ENCODE peak calls at places on chromosomes 7 and 10, in seven cellular contexts. A is lower lobe of right lung, F is fibroblast of the aortic adventitia, K is cardiac muscle cell, S is left ventricle myocardium inferior, L is osteoblast, G is colonic mucosa. V is an unnamed sample.

GRCh38 chr10:114374141-114374791 is 30.0 kb downstream of the AFAP1L2 start:
- DNase-seq in K (peak; percentile 70), G (peak; percentile 53), A (no peak), S (peak; percentile 70), F (peak; percentile 9), L (no peak), V (no peak)

GRCh38 chr7:129013048-129013721 is 41.7 kb downstream of the TNPO3 start:
- DNase-seq in F (no peak), L (no peak), K (no peak), A (no peak), G (no peak), S (no peak), V (peak; percentile 37)

GRCh38 chr10:114632869-114633715 is 25.0 kb downstream of the ABLIM1 start:
- DNase-seq in A (peak; percentile 52), G (no peak), L (peak; percentile 93), K (peak; percentile 64), S (peak; percentile 34), F (peak; percentile 79), V (peak; percentile 10)

GRCh38 chr10:87590705-87591588 is 68.7 kb upstream of the PAPSS2 start:
- DNase-seq in F (no peak), A (no peak), G (no peak), S (no peak), K (no peak), L (no peak), V (no peak)

GRCh38 chr7:11716185-11716584 is 115.8 kb downstream of the THSD7A start:
- DNase-seq in F (peak; percentile 73), L (no peak), A (no peak), K (peak; percentile 87), S (peak; percentile 13), G (no peak), V (no peak)

GRCh38 chr10:22986771-22987542 is 59.1 kb downstream of the ARMC3 start:
- DNase-seq in K (peak; percentile 67), A (no peak), G (no peak), F (peak; percentile 72), L (no peak), S (no peak), V (peak; percentile 45)

GRCh38 chr10:107686095-107686494 is 521.6 kb upstream of the SORCS1 start:
- DNase-seq in A (peak; percentile 69), S (no peak), G (peak; percentile 26), K (no peak), F (no peak), L (no peak), V (peak; percentile 20)

GRCh38 chr10:79020605-79021004 is 48.2 kb upstream of the ZMIZ1 start:
- DNase-seq in L (peak; percentile 35), F (no peak), A (peak; percentile 20), K (no peak), S (no peak), G (no peak), V (no peak)

GRCh38 chr7:27119412-27119911 is 11.1 kb downstream of the HOXA4 start:
- DNase-seq in S (no peak), K (no peak), F (no peak), A (no peak), L (peak; percentile 5), G (peak; percentile 16), V (no peak)
- H3K4me3 ChIP-seq in S (no peak overlapping the region), K (no peak overlapping the region), F (no peak overlapping the region), A (peak overlapping the region; percentile 55), L (no peak overlapping the region), G (no peak overlapping the region), V (no peak overlapping the region)

GRCh38 chr7:123748734-123749536 is at the start of gene WASL:
- DNase-seq in F (peak; percentile 83), K (peak; percentile 95), G (peak; percentile 91), A (peak; percentile 93), L (peak; percentile 97), S (peak; percentile 94), V (peak; percentile 95)
- TF ChIP-seq CTCF in F (no peak), K (no peak), G (no peak), A (no peak), L (no peak), S (no peak), V (no peak)

DNA sequence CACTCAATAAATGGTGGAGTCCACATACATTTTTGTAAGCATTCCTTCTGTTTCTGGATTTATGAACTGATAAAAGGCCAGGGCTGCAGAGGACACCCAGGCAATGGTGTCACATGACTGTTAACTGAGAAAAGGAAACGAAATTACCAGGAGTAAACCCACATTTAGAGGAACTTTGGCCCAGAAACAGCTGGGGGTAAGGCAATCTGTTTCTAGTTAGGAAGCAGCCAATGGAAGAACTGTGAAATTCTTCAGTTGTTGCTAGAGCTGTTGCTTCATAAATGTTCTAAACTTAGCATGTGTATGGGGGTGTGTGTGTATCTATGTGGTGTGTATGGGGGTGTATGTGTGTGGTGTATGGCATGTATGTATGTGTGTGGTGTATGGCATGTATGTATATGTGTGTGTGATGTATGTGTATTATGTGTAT is 11.8 kb upstream of the PDCD4 start:
- DNase-seq in S (no peak), L (no peak), K (peak; percentile 92), G (peak; percentile 29), F (peak; percentile 92), A (no peak), V (peak; percentile 41)
- H3K4me3 ChIP-seq in S (no peak overlapping the region), L (no peak overlapping the region), K (no peak overlapping the region), G (no peak overlapping the region), F (no peak overlapping the region), A (no peak overlapping the region), V (peak overlapping the region; percentile 51)

GRCh38 chr10:96720422-96721206 is at the start of gene PIK3AP1:
- DNase-seq in L (peak; percentile 84), G (peak; percentile 72), K (peak; percentile 4), F (no peak), S (peak; percentile 50), A (peak; percentile 82), V (peak; percentile 81)
- TF ChIP-seq CTCF in L (no peak), G (no peak), K (no peak), F (no peak), S (no peak), A (no peak), V (no peak)

DNA sequence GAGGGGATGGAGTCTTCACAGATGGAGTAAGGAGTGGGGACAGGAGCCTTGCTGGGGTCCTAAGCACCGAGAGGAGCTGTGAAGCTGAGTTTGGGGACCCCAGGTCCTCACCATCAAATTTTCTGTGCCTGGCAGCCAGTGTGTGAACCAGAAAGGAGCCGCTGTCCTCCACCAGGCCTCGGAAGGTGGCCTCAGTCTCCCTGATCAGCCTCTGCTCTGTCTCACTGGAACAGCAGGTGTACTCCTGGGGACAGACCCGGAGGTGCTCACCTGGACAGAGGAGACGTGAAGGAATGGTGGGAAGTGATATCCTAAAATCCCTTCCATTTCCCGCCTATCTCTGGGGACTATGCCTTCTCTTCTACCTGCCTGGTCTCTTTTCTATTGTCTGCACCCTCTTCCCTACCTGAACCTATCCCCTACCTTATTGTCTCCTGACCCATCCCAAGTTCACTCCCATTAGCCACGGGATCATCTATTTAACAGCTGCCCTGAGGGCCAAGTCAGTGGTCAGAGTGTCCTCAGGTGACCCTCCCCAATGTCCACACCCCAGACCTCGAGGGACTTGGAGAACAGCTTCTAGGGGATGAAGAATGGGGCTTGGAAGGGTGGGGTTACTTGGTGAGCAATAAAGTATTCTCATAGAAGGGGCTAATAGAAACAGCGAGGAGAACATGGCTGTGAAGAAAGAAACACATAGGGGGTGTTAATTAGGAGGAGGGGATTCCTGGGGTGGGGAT is 915 bp downstream of the GPC2 start:
- DNase-seq in S (no peak), A (no peak), F (no peak), L (peak; percentile 90), G (no peak), K (no peak), V (no peak)
- H3K4me3 ChIP-seq in S (peak overlapping the region; percentile 65), A (no peak overlapping the region), F (peak overlapping the region; percentile 80), L (peak overlapping the region; percentile 76), G (no peak overlapping the region), K (peak overlapping the region; percentile 84), V (no peak overlapping the region)

GRCh38 chr7:1651897-1652296 is 18.2 kb upstream of the ELFN1 start:
- DNase-seq in A (no peak), K (no peak), L (peak; percentile 57), G (no peak), S (no peak), F (no peak), V (no peak)
- TF ChIP-seq CTCF in A (no peak), K (no peak), L (no peak), G (no peak), S (no peak), F (no peak), V (no peak)

DNA sequence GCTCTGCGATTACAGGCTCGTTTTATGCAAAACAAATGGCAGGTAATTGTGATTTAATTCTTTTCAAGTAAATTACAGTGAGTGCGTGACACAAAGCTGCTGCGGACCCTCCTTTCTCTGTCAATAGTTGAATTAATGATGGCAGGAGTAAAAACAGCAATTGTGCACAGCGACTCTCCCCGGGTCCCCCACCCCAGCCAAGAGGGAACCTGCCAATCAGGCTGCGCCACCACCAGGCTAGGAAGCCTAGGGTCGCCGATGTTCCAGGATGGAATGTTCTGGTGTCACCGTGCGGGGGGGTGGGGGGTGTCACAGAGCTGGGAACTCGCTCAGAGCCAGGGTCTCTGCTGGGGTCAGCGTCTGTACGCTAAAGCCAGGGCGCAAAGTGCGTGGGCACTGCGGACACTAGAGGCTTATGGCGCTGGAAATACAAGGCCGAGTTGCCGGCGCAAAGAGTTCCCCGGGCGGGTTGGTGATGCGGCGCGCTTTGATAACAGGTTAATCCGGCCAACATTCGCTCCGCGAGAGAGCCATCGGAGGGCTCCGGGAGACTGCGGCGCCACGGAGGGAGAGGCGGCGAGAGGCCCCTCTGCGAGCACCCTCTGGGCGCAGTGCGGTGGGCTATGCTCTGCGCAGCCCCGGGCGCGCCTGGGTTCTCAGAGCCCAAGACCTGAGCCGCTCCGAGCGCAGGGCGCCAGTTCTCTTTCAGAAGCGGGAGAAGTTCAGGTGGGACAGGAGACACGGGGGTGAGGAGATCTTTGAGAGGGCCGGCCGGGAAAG is 192.3 kb downstream of the EMX2 start:
- DNase-seq in A (no peak), L (no peak), K (no peak), F (no peak), S (no peak), G (no peak), V (no peak)
- H3K4me3 ChIP-seq in A (no peak overlapping the region), L (no peak overlapping the region), K (no peak overlapping the region), F (no peak overlapping the region), S (no peak overlapping the region), G (no peak overlapping the region), V (no peak overlapping the region)

DNA sequence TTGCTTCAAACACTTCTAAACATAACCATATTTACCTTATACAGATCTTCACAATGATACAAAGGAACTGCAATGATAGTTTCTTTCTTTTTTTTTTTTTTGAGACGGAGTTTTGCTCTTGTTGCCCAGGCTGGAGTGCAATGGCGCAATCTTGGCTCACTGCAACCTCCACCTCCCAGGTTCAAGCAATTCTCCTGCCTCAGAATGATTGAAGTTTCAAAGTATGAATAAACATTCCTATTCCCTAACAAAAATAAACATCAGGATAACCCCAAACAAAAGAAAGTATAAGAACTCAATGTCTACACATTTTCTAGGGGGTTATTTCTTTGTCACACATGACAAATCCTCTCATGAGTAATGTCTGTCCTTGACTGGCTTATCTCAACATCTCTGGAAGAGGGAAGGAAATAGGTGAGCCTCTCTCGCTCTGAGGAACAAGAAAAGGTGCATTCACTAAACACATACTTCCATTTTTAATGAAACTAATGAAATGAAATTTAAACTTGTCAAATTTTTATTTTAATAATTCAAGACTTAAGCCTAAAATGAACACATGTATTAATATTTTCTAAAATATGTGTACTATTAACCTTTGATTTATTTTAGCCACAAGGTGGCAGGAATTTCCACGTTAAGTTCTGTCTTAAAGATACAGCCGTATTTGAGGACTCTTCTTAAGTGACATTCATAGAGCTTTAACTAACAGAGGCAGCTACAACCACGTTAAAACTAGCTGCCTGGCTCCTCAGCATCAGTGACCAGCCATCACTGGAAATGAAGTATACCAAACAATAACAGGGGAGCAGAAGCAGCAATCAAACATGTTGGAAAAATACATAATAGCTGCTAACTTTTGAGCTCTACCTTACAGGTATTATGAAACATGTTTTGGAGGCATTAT is 58.3 kb downstream of the MALSU1 start:
- DNase-seq in L (peak; percentile 35), G (no peak), A (no peak), F (peak; percentile 76), K (peak; percentile 59), S (no peak), V (peak; percentile 59)
- TF ChIP-seq CTCF in L (peak; percentile 40), G (no peak), A (peak; percentile 23), F (peak; percentile 24), K (peak; percentile 27), S (peak; percentile 30), V (peak; percentile 21)